ENCODE peak calls at places on chromosome 1, in ten cellular contexts. One of them, this sample, is unnamed.

GRCh38 chr1:66563094-66563800 is 29.3 kb downstream of the SGIP1 start:
- DNase-seq in Calu3: peak
- DNase-seq in immature natural killer cell: no peak
- DNase-seq in heart right ventricle: no peak
- DNase-seq in activated T-helper 1 cell treated with anti-CD3 and anti-CD28 coated beads, Interleukin-2, amount 50 U/mL, for 16 hours: no peak
- DNase-seq in type B pancreatic cell: no peak
- DNase-seq in T-cell: no peak
- DNase-seq in stimulated activated CD4-positive, alpha-beta T cell treated with anti-CD3 and anti-CD28 coated beads, Interleukin-2, amount 100 ng/mL, for 48 hours: no peak
- DNase-seq in NAMALWA: no peak
- DNase-seq in GM20000: no peak
- DNase-seq in this sample: no peak

GRCh38 chr1:19480282-19480681 is 5.1 kb downstream of the CAPZB start:
- DNase-seq in Calu3: no peak
- DNase-seq in activated T-helper 1 cell treated with anti-CD3 and anti-CD28 coated beads, Interleukin-2, amount 50 U/mL, for 16 hours: no peak
- DNase-seq in T-cell: no peak
- DNase-seq in NAMALWA: no peak
- DNase-seq in stimulated activated CD4-positive, alpha-beta T cell treated with anti-CD3 and anti-CD28 coated beads, Interleukin-2, amount 100 ng/mL, for 48 hours: no peak
- DNase-seq in type B pancreatic cell: no peak
- DNase-seq in GM20000: no peak
- DNase-seq in heart right ventricle: no peak
- DNase-seq in immature natural killer cell: no peak
- DNase-seq in this sample: no peak

GRCh38 chr1:171954386-171954785 is 113.1 kb downstream of the DNM3 start:
- DNase-seq in immature natural killer cell: no peak
- DNase-seq in stimulated activated CD4-positive, alpha-beta T cell treated with anti-CD3 and anti-CD28 coated beads, Interleukin-2, amount 100 ng/mL, for 48 hours: no peak
- DNase-seq in heart right ventricle: no peak
- DNase-seq in activated T-helper 1 cell treated with anti-CD3 and anti-CD28 coated beads, Interleukin-2, amount 50 U/mL, for 16 hours: no peak
- DNase-seq in GM20000: no peak
- DNase-seq in type B pancreatic cell: no peak
- DNase-seq in Calu3: no peak
- DNase-seq in NAMALWA: no peak
- DNase-seq in T-cell: no peak
- DNase-seq in this sample: no peak

GRCh38 chr1:161038523-161039153 is at the start of gene TSTD1:
- DNase-seq in T-cell: peak
- DNase-seq in stimulated activated CD4-positive, alpha-beta T cell treated with anti-CD3 and anti-CD28 coated beads, Interleukin-2, amount 100 ng/mL, for 48 hours: peak
- DNase-seq in heart right ventricle: peak
- DNase-seq in GM20000: peak
- DNase-seq in type B pancreatic cell: no peak
- DNase-seq in NAMALWA: peak
- DNase-seq in immature natural killer cell: peak
- DNase-seq in Calu3: peak
- DNase-seq in activated T-helper 1 cell treated with anti-CD3 and anti-CD28 coated beads, Interleukin-2, amount 50 U/mL, for 16 hours: peak
- DNase-seq in this sample: no peak

GRCh38 chr1:57475366-57475765 is 51.5 kb upstream of the DAB1 start:
- DNase-seq in T-cell: no peak
- DNase-seq in activated T-helper 1 cell treated with anti-CD3 and anti-CD28 coated beads, Interleukin-2, amount 50 U/mL, for 16 hours: no peak
- DNase-seq in type B pancreatic cell: no peak
- DNase-seq in heart right ventricle: no peak
- DNase-seq in immature natural killer cell: no peak
- DNase-seq in stimulated activated CD4-positive, alpha-beta T cell treated with anti-CD3 and anti-CD28 coated beads, Interleukin-2, amount 100 ng/mL, for 48 hours: no peak
- DNase-seq in Calu3: no peak
- DNase-seq in NAMALWA: no peak
- DNase-seq in GM20000: no peak
- DNase-seq in this sample: no peak

GRCh38 chr1:85371021-85371420 is 93.9 kb downstream of the DDAH1 start:
- DNase-seq in GM20000: no peak
- DNase-seq in NAMALWA: no peak
- DNase-seq in activated T-helper 1 cell treated with anti-CD3 and anti-CD28 coated beads, Interleukin-2, amount 50 U/mL, for 16 hours: no peak
- DNase-seq in Calu3: no peak
- DNase-seq in heart right ventricle: no peak
- DNase-seq in T-cell: no peak
- DNase-seq in stimulated activated CD4-positive, alpha-beta T cell treated with anti-CD3 and anti-CD28 coated beads, Interleukin-2, amount 100 ng/mL, for 48 hours: no peak
- DNase-seq in type B pancreatic cell: no peak
- DNase-seq in immature natural killer cell: no peak
- DNase-seq in this sample: no peak

GRCh38 chr1:6619045-6619444 is 5.5 kb downstream of the PHF13 start:
- DNase-seq in type B pancreatic cell: no peak
- DNase-seq in activated T-helper 1 cell treated with anti-CD3 and anti-CD28 coated beads, Interleukin-2, amount 50 U/mL, for 16 hours: no peak
- DNase-seq in Calu3: no peak
- DNase-seq in NAMALWA: no peak
- DNase-seq in stimulated activated CD4-positive, alpha-beta T cell treated with anti-CD3 and anti-CD28 coated beads, Interleukin-2, amount 100 ng/mL, for 48 hours: no peak
- DNase-seq in GM20000: no peak
- DNase-seq in immature natural killer cell: no peak
- DNase-seq in T-cell: no peak
- DNase-seq in heart right ventricle: no peak
- DNase-seq in this sample: no peak

GRCh38 chr1:214791961-214792360 is 189.0 kb downstream of the CENPF start:
- DNase-seq in T-cell: no peak
- DNase-seq in type B pancreatic cell: no peak
- DNase-seq in Calu3: no peak
- DNase-seq in GM20000: no peak
- DNase-seq in NAMALWA: no peak
- DNase-seq in immature natural killer cell: no peak
- DNase-seq in stimulated activated CD4-positive, alpha-beta T cell treated with anti-CD3 and anti-CD28 coated beads, Interleukin-2, amount 100 ng/mL, for 48 hours: no peak
- DNase-seq in heart right ventricle: no peak
- DNase-seq in activated T-helper 1 cell treated with anti-CD3 and anti-CD28 coated beads, Interleukin-2, amount 50 U/mL, for 16 hours: no peak
- DNase-seq in this sample: no peak

GRCh38 chr1:35939484-35939883 is 8.6 kb downstream of the AGO3 start:
- DNase-seq in GM20000: no peak
- DNase-seq in heart right ventricle: no peak
- DNase-seq in NAMALWA: no peak
- DNase-seq in stimulated activated CD4-positive, alpha-beta T cell treated with anti-CD3 and anti-CD28 coated beads, Interleukin-2, amount 100 ng/mL, for 48 hours: no peak
- DNase-seq in immature natural killer cell: no peak
- DNase-seq in Calu3: no peak
- DNase-seq in activated T-helper 1 cell treated with anti-CD3 and anti-CD28 coated beads, Interleukin-2, amount 50 U/mL, for 16 hours: no peak
- DNase-seq in T-cell: no peak
- DNase-seq in type B pancreatic cell: no peak
- DNase-seq in this sample: no peak

This sample was measured in mesothelial cell of epicardium.